ENCODE peak calls at places on chromosomes 13 and 19, in six cellular contexts. One of them, this sample, is unnamed.

GRCh38 chr13:26508885-26509284 is 48.6 kb upstream of the WASF3 start:
- DNase-seq in spleen: no peak
- DNase-seq in tibial nerve: peak
- DNase-seq in glutamatergic neuron: no peak
- DNase-seq in endothelial cell of umbilical vein: no peak
- DNase-seq in cardiac fibroblast: peak
- DNase-seq in this sample: peak

GRCh38 chr13:33519561-33520479 is 234.3 kb upstream of the STARD13 start:
- DNase-seq in spleen: no peak
- DNase-seq in tibial nerve: no peak
- DNase-seq in glutamatergic neuron: no peak
- DNase-seq in endothelial cell of umbilical vein: no peak
- DNase-seq in cardiac fibroblast: peak
- DNase-seq in this sample: no peak

GRCh38 chr19:29690842-29691241 is 24.2 kb downstream of the C19orf12 start:
- DNase-seq in spleen: peak
- DNase-seq in tibial nerve: no peak
- DNase-seq in glutamatergic neuron: no peak
- DNase-seq in endothelial cell of umbilical vein: peak
- DNase-seq in cardiac fibroblast: peak
- DNase-seq in this sample: no peak

GRCh38 chr13:19596960-19597361 is 35.6 kb upstream of the TPTE2 start:
- DNase-seq in spleen: no peak
- DNase-seq in tibial nerve: no peak
- DNase-seq in glutamatergic neuron: no peak
- DNase-seq in endothelial cell of umbilical vein: no peak
- DNase-seq in cardiac fibroblast: no peak
- DNase-seq in this sample: no peak

GRCh38 chr19:41299755-41300089 is 10.2 kb upstream of the CCDC97 start:
- DNase-seq in spleen: no peak
- DNase-seq in tibial nerve: peak
- DNase-seq in glutamatergic neuron: no peak
- DNase-seq in endothelial cell of umbilical vein: peak
- DNase-seq in cardiac fibroblast: peak
- DNase-seq in this sample: no peak

GRCh38 chr19:8666814-8667405 is 31.7 kb downstream of the ACTL9 start:
- DNase-seq in spleen: no peak
- DNase-seq in tibial nerve: no peak
- DNase-seq in glutamatergic neuron: no peak
- DNase-seq in endothelial cell of umbilical vein: no peak
- DNase-seq in cardiac fibroblast: no peak
- DNase-seq in this sample: no peak

GRCh38 chr13:39501711-39502324 is 101.2 kb downstream of the LHFPL6 start:
- DNase-seq in spleen: no peak
- DNase-seq in tibial nerve: no peak
- DNase-seq in glutamatergic neuron: no peak
- DNase-seq in endothelial cell of umbilical vein: no peak
- DNase-seq in cardiac fibroblast: peak
- DNase-seq in this sample: no peak

GRCh38 chr13:51861728-51862300 is at the start of gene CCDC70:
- DNase-seq in spleen: no peak
- DNase-seq in tibial nerve: no peak
- DNase-seq in glutamatergic neuron: no peak
- DNase-seq in endothelial cell of umbilical vein: peak
- DNase-seq in cardiac fibroblast: no peak
- DNase-seq in this sample: no peak

GRCh38 chr13:93685900-93686299 is 459.3 kb downstream of the GPC6 start:
- DNase-seq in spleen: no peak
- DNase-seq in tibial nerve: no peak
- DNase-seq in glutamatergic neuron: no peak
- DNase-seq in endothelial cell of umbilical vein: no peak
- DNase-seq in cardiac fibroblast: no peak
- DNase-seq in this sample: no peak

GRCh38 chr19:29665826-29666633 is 769 bp downstream of the PLEKHF1 start:
- DNase-seq in spleen: no peak
- DNase-seq in tibial nerve: no peak
- DNase-seq in glutamatergic neuron: no peak
- DNase-seq in endothelial cell of umbilical vein: no peak
- DNase-seq in cardiac fibroblast: peak
- DNase-seq in this sample: peak

GRCh38 chr19:42412223-42412622 is 15.0 kb downstream of the LIPE start:
- DNase-seq in spleen: no peak
- DNase-seq in tibial nerve: no peak
- DNase-seq in glutamatergic neuron: peak
- DNase-seq in endothelial cell of umbilical vein: no peak
- DNase-seq in cardiac fibroblast: no peak
- DNase-seq in this sample: no peak

GRCh38 chr13:110030394-110030928 is 244.1 kb upstream of the IRS2 start:
- DNase-seq in spleen: no peak
- DNase-seq in tibial nerve: no peak
- DNase-seq in glutamatergic neuron: no peak
- DNase-seq in endothelial cell of umbilical vein: no peak
- DNase-seq in cardiac fibroblast: no peak
- DNase-seq in this sample: no peak

GRCh38 chr13:58620171-58620570 is 988.6 kb downstream of the PCDH17 start:
- DNase-seq in spleen: no peak
- DNase-seq in tibial nerve: no peak
- DNase-seq in glutamatergic neuron: no peak
- DNase-seq in endothelial cell of umbilical vein: no peak
- DNase-seq in cardiac fibroblast: no peak
- DNase-seq in this sample: no peak

GRCh38 chr19:30719991-30720329 is 347.8 kb downstream of the ZNF536 start:
- DNase-seq in spleen: no peak
- DNase-seq in tibial nerve: peak
- DNase-seq in glutamatergic neuron: no peak
- DNase-seq in endothelial cell of umbilical vein: no peak
- DNase-seq in cardiac fibroblast: no peak
- DNase-seq in this sample: no peak

GRCh38 chr19:29876414-29876813 is 64.6 kb downstream of the CCNE1 start:
- DNase-seq in spleen: peak
- DNase-seq in tibial nerve: no peak
- DNase-seq in glutamatergic neuron: no peak
- DNase-seq in endothelial cell of umbilical vein: no peak
- DNase-seq in cardiac fibroblast: no peak
- DNase-seq in this sample: no peak

GRCh38 chr13:75353786-75354193 is 128.2 kb downstream of the TBC1D4 start:
- DNase-seq in spleen: no peak
- DNase-seq in tibial nerve: no peak
- DNase-seq in glutamatergic neuron: no peak
- DNase-seq in endothelial cell of umbilical vein: no peak
- DNase-seq in cardiac fibroblast: no peak
- DNase-seq in this sample: no peak

GRCh38 chr13:80340643-80341097 is 256 bp downstream of the SPRY2 start:
- DNase-seq in spleen: no peak
- DNase-seq in tibial nerve: peak
- DNase-seq in glutamatergic neuron: no peak
- DNase-seq in endothelial cell of umbilical vein: peak
- DNase-seq in cardiac fibroblast: no peak
- DNase-seq in this sample: no peak

GRCh38 chr19:37933965-37934364 is 27.0 kb downstream of the SIPA1L3 start:
- DNase-seq in spleen: peak
- DNase-seq in tibial nerve: no peak
- DNase-seq in glutamatergic neuron: peak
- DNase-seq in endothelial cell of umbilical vein: no peak
- DNase-seq in cardiac fibroblast: peak
- DNase-seq in this sample: no peak

GRCh38 chr19:32870154-32870573 is 597 bp upstream of the SLC7A9 start:
- DNase-seq in spleen: peak
- DNase-seq in tibial nerve: no peak
- DNase-seq in glutamatergic neuron: no peak
- DNase-seq in endothelial cell of umbilical vein: no peak
- DNase-seq in cardiac fibroblast: no peak
- DNase-seq in this sample: no peak

GRCh38 chr13:108352599-108352998 is 83.1 kb downstream of the TNFSF13B start:
- DNase-seq in spleen: no peak
- DNase-seq in tibial nerve: no peak
- DNase-seq in glutamatergic neuron: no peak
- DNase-seq in endothelial cell of umbilical vein: no peak
- DNase-seq in cardiac fibroblast: peak
- DNase-seq in this sample: no peak

GRCh38 chr19:792361-792885 is 4.8 kb upstream of the PTBP1 start:
- DNase-seq in spleen: no peak
- DNase-seq in tibial nerve: no peak
- DNase-seq in glutamatergic neuron: no peak
- DNase-seq in endothelial cell of umbilical vein: no peak
- DNase-seq in cardiac fibroblast: no peak
- DNase-seq in this sample: no peak

GRCh38 chr19:6571167-6571566 is 19.8 kb downstream of the CD70 start:
- DNase-seq in spleen: no peak
- DNase-seq in tibial nerve: no peak
- DNase-seq in glutamatergic neuron: no peak
- DNase-seq in endothelial cell of umbilical vein: no peak
- DNase-seq in cardiac fibroblast: no peak
- DNase-seq in this sample: no peak

GRCh38 chr13:24038405-24038804 is 122.1 kb upstream of the SPATA13 start:
- DNase-seq in spleen: no peak
- DNase-seq in tibial nerve: no peak
- DNase-seq in glutamatergic neuron: no peak
- DNase-seq in endothelial cell of umbilical vein: peak
- DNase-seq in cardiac fibroblast: peak
- DNase-seq in this sample: no peak

GRCh38 chr13:59710995-59711701 is 452.6 kb downstream of the DIAPH3 start:
- DNase-seq in spleen: no peak
- DNase-seq in tibial nerve: no peak
- DNase-seq in glutamatergic neuron: no peak
- DNase-seq in endothelial cell of umbilical vein: no peak
- DNase-seq in cardiac fibroblast: no peak
- DNase-seq in this sample: no peak

GRCh38 chr19:14906711-14907110 is 20.8 kb upstream of the OR7A17 start:
- DNase-seq in spleen: no peak
- DNase-seq in tibial nerve: no peak
- DNase-seq in glutamatergic neuron: no peak
- DNase-seq in endothelial cell of umbilical vein: no peak
- DNase-seq in cardiac fibroblast: no peak
- DNase-seq in this sample: no peak

GRCh38 chr13:65582160-65582559 is 1648.0 kb downstream of the PCDH9 start:
- DNase-seq in spleen: no peak
- DNase-seq in tibial nerve: no peak
- DNase-seq in glutamatergic neuron: no peak
- DNase-seq in endothelial cell of umbilical vein: no peak
- DNase-seq in cardiac fibroblast: no peak
- DNase-seq in this sample: no peak

GRCh38 chr13:85771856-85772255 is 27.4 kb downstream of the SLITRK6 start:
- DNase-seq in spleen: no peak
- DNase-seq in tibial nerve: no peak
- DNase-seq in glutamatergic neuron: no peak
- DNase-seq in endothelial cell of umbilical vein: no peak
- DNase-seq in cardiac fibroblast: no peak
- DNase-seq in this sample: no peak

GRCh38 chr13:100438059-100438788 is 150.4 kb downstream of the GGACT start:
- DNase-seq in spleen: no peak
- DNase-seq in tibial nerve: no peak
- DNase-seq in glutamatergic neuron: no peak
- DNase-seq in endothelial cell of umbilical vein: no peak
- DNase-seq in cardiac fibroblast: no peak
- DNase-seq in this sample: no peak

GRCh38 chr19:18762125-18763023 is 28.7 kb downstream of the COMP start:
- DNase-seq in spleen: no peak
- DNase-seq in tibial nerve: peak
- DNase-seq in glutamatergic neuron: peak
- DNase-seq in endothelial cell of umbilical vein: peak
- DNase-seq in cardiac fibroblast: peak
- DNase-seq in this sample: no peak

GRCh38 chr13:112873851-112874750 is 94.9 kb upstream of the MCF2L start:
- DNase-seq in spleen: peak
- DNase-seq in tibial nerve: peak
- DNase-seq in glutamatergic neuron: peak
- DNase-seq in endothelial cell of umbilical vein: peak
- DNase-seq in cardiac fibroblast: peak
- DNase-seq in this sample: peak
- TF ChIP-seq CTCF in spleen: peak
- TF ChIP-seq CTCF in tibial nerve: peak
- TF ChIP-seq CTCF in glutamatergic neuron: peak
- TF ChIP-seq CTCF in endothelial cell of umbilical vein: peak
- TF ChIP-seq CTCF in cardiac fibroblast: peak
- TF ChIP-seq CTCF in this sample: peak

DNA sequence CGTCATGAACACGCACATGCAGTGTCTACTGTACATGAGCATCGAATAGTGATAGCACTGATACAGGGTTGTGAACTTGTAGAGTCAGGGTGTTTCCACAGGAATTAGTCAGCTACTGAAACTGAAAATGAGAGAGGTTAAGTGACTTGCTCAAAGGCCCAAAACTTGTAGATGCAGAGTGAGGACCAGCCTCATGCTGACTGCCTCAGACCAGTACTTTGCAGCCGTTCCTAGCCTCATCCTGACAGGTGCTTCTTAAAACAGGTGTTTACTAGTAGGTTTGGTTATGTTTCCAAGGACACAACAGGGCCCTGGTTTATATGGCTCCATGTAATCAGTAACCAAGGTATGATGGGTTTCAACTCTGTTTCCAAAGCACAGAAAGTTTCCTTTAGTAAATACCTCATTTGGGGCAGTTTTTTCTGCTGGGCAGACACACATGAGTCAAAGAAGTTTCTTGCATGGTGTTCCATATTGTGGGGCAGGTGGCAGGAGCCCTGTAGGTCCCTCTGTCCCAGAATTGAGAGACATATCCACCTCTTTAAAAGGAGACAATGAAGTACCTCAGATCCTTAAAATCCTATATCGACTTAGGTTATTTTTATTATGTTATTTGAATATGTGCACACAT is 16.0 kb downstream of the FGF9 start:
- DNase-seq in spleen: no peak
- DNase-seq in tibial nerve: no peak
- DNase-seq in glutamatergic neuron: no peak
- DNase-seq in endothelial cell of umbilical vein: no peak
- DNase-seq in cardiac fibroblast: no peak
- DNase-seq in this sample: no peak
- TF ChIP-seq CTCF in spleen: no peak
- TF ChIP-seq CTCF in tibial nerve: no peak
- TF ChIP-seq CTCF in glutamatergic neuron: no peak
- TF ChIP-seq CTCF in endothelial cell of umbilical vein: no peak
- TF ChIP-seq CTCF in cardiac fibroblast: no peak
- TF ChIP-seq CTCF in this sample: no peak

GRCh38 chr13:20714563-20715339 is 11.3 kb downstream of the IL17D start:
- DNase-seq in spleen: no peak
- DNase-seq in tibial nerve: peak
- DNase-seq in glutamatergic neuron: no peak
- DNase-seq in endothelial cell of umbilical vein: peak
- DNase-seq in cardiac fibroblast: peak
- DNase-seq in this sample: peak
- TF ChIP-seq CTCF in spleen: no peak
- TF ChIP-seq CTCF in tibial nerve: no peak
- TF ChIP-seq CTCF in glutamatergic neuron: no peak
- TF ChIP-seq CTCF in endothelial cell of umbilical vein: no peak
- TF ChIP-seq CTCF in cardiac fibroblast: no peak
- TF ChIP-seq CTCF in this sample: no peak

DNA sequence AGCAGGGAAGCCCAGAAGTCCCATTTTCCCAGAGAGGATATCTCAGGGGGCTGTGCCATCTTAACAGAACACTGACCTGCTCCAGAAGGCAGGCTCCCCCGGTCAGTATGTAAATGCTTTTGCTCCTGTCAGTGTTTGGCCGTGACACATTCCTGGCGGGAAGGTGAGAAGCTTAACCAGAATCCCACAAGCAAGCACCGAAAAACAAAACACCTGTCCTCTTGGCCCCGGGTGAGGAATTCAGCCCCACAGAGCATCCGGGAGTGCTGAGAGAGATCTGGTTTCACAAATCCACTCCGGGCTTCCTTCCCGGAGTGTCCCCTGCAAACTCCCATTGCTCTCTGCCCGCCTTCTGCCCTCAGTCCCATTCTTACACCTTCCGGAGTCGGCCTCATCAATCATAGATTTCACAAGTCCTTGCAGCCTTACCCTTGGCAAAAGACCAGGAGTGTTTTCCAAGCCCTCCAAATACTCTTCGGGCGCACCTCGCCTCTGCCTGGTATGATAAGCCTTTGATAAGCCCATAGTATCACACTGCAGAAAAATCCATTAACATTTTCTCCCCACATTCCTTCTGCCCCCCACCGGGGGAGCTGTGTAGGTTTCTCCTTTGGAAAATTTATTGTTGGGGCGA is 12.2 kb downstream of the TPM4 start:
- DNase-seq in spleen: no peak
- DNase-seq in tibial nerve: no peak
- DNase-seq in glutamatergic neuron: no peak
- DNase-seq in endothelial cell of umbilical vein: no peak
- DNase-seq in cardiac fibroblast: peak
- DNase-seq in this sample: no peak
- TF ChIP-seq CTCF in spleen: no peak
- TF ChIP-seq CTCF in tibial nerve: no peak
- TF ChIP-seq CTCF in glutamatergic neuron: no peak
- TF ChIP-seq CTCF in endothelial cell of umbilical vein: peak
- TF ChIP-seq CTCF in cardiac fibroblast: peak
- TF ChIP-seq CTCF in this sample: no peak

This sample was measured in coronary artery.